ENCODE peak calls at places on chromosome 4, in seven cellular contexts. B is BE2C; J is anterior cingulate cortex; V is activated CD8-positive, alpha-beta T cell treated with anti-CD3 and anti-CD28 coated beads for 36 hours; K is CD4-positive, CD25-positive, alpha-beta regulatory T cell; A is heart left ventricle; O is stimulated activated CD8-positive, alpha-beta memory T cell treated with anti-CD3 and anti-CD28 coated beads, Interleukin-4, amount 100 ng/mL, for 48 hours. Y is an unnamed sample.

GRCh38 chr4:141078871-141079270 is 54.4 kb downstream of the RNF150 start:
- DNase-seq in B (no peak), J (no peak), V (no peak), K (no peak), A (no peak), O (no peak), Y (no peak)

GRCh38 chr4:1788254-1788973 is 4.7 kb upstream of the FGFR3 start:
- DNase-seq in B (no peak), J (no peak), V (no peak), K (no peak), A (no peak), O (no peak), Y (no peak)

GRCh38 chr4:124262211-124263179 is 450.0 kb downstream of the ANKRD50 start:
- DNase-seq in B (peak), J (peak), V (peak), K (peak), A (peak), O (peak), Y (peak)

GRCh38 chr4:42050850-42051249 is 60.5 kb downstream of the SLC30A9 start:
- DNase-seq in B (no peak), J (no peak), V (no peak), K (no peak), A (no peak), O (no peak), Y (no peak)

GRCh38 chr4:5045099-5045498 is 6.2 kb upstream of the STK32B start:
- DNase-seq in B (no peak), J (no peak), V (no peak), K (no peak), A (peak), O (no peak), Y (no peak)

GRCh38 chr4:15451866-15452765 is 17.6 kb upstream of the CC2D2A start:
- DNase-seq in B (no peak), J (no peak), V (no peak), K (no peak), A (no peak), O (no peak), Y (no peak)

GRCh38 chr4:169612869-169613859 is 781 bp upstream of the NEK1 start:
- DNase-seq in B (peak), J (peak), V (peak), K (peak), A (peak), O (peak), Y (peak)

GRCh38 chr4:183326853-183327252 is 4.6 kb upstream of the CLDN24 start:
- DNase-seq in B (no peak), J (no peak), V (no peak), K (no peak), A (no peak), O (no peak), Y (no peak)

GRCh38 chr4:7395635-7396034 is 39.1 kb downstream of the PSAPL1 start:
- DNase-seq in B (no peak), J (no peak), V (no peak), K (no peak), A (peak), O (no peak), Y (no peak)

GRCh38 chr4:52373650-52374049 is 285.5 kb downstream of the USP46 start:
- DNase-seq in B (no peak), J (no peak), V (no peak), K (no peak), A (no peak), O (no peak), Y (no peak)

GRCh38 chr4:189084671-189085070 is 856.0 kb upstream of the FRG1 start:
- DNase-seq in B (peak), J (no peak), V (no peak), K (no peak), A (no peak), O (no peak), Y (no peak)

GRCh38 chr4:168598191-168598590 is 101.3 kb downstream of the PALLD start:
- DNase-seq in B (no peak), J (no peak), V (no peak), K (no peak), A (no peak), O (no peak), Y (no peak)

GRCh38 chr4:18980516-18981233 is 959.1 kb upstream of the LCORL start:
- DNase-seq in B (no peak), J (no peak), V (no peak), K (no peak), A (no peak), O (no peak), Y (no peak)

GRCh38 chr4:38030023-38030422 is 69.8 kb downstream of the PTTG2 start:
- DNase-seq in B (no peak), J (no peak), V (no peak), K (no peak), A (no peak), O (no peak), Y (no peak)

GRCh38 chr4:4852591-4853362 is 6.7 kb upstream of the MSX1 start:
- DNase-seq in B (peak), J (no peak), V (peak), K (no peak), A (no peak), O (peak), Y (no peak)

GRCh38 chr4:3255611-3256186 is 6.7 kb downstream of the MSANTD1 start:
- DNase-seq in B (peak), J (no peak), V (no peak), K (no peak), A (peak), O (no peak), Y (no peak)

GRCh38 chr4:2831611-2832308 is 11.9 kb upstream of the ADD1 start:
- DNase-seq in B (no peak), J (no peak), V (no peak), K (no peak), A (peak), O (no peak), Y (no peak)

GRCh38 chr4:48068182-48068581 is 51.6 kb downstream of the NIPAL1 start:
- DNase-seq in B (no peak), J (no peak), V (no peak), K (no peak), A (no peak), O (no peak), Y (no peak)

GRCh38 chr4:74311696-74312313 is 3.5 kb downstream of the EPGN start:
- DNase-seq in B (peak), J (peak), V (peak), K (peak), A (no peak), O (no peak), Y (peak)

GRCh38 chr4:41155194-41155830 is 59.0 kb downstream of the APBB2 start:
- DNase-seq in B (no peak), J (no peak), V (no peak), K (no peak), A (no peak), O (no peak), Y (no peak)

GRCh38 chr4:15144249-15144966 is 142.1 kb downstream of the CPEB2 start:
- DNase-seq in B (no peak), J (no peak), V (no peak), K (no peak), A (no peak), O (no peak), Y (peak)

GRCh38 chr4:25258980-25259578 is 25.2 kb downstream of the PI4K2B start:
- DNase-seq in B (no peak), J (no peak), V (no peak), K (no peak), A (no peak), O (no peak), Y (no peak)

GRCh38 chr4:172168888-172169287 is 355.7 kb downstream of the GALNTL6 start:
- DNase-seq in B (no peak), J (no peak), V (no peak), K (no peak), A (no peak), O (no peak), Y (no peak)

GRCh38 chr4:72701987-72702819 is 133.2 kb upstream of the ADAMTS3 start:
- DNase-seq in B (peak), J (peak), V (peak), K (peak), A (no peak), O (peak), Y (no peak)

GRCh38 chr4:94395541-94395940 is 52.9 kb upstream of the HPGDS start:
- DNase-seq in B (no peak), J (no peak), V (no peak), K (no peak), A (no peak), O (no peak), Y (no peak)

GRCh38 chr4:6198768-6199343 is 1.5 kb downstream of the JAKMIP1 start:
- DNase-seq in B (peak), J (no peak), V (peak), K (no peak), A (no peak), O (peak), Y (no peak)

GRCh38 chr4:16294455-16294854 is 68.2 kb upstream of the TAPT1 start:
- DNase-seq in B (no peak), J (no peak), V (no peak), K (no peak), A (no peak), O (no peak), Y (no peak)

GRCh38 chr4:183185018-183185417 is 86.0 kb downstream of the WWC2 start:
- DNase-seq in B (no peak), J (no peak), V (peak), K (no peak), A (no peak), O (no peak), Y (no peak)

GRCh38 chr4:153151535-153152452 is 52.4 kb upstream of the TRIM2 start:
- DNase-seq in B (peak), J (peak), V (peak), K (no peak), A (peak), O (peak), Y (peak)

GRCh38 chr4:148376151-148376550 is 66.1 kb downstream of the NR3C2 start:
- DNase-seq in B (peak), J (no peak), V (peak), K (peak), A (peak), O (no peak), Y (peak)

GRCh38 chr4:69742596-69742995 is 17.8 kb downstream of the SULT1B1 start:
- DNase-seq in B (no peak), J (no peak), V (no peak), K (no peak), A (no peak), O (no peak), Y (no peak)

GRCh38 chr4:110306363-110306762 is 107.9 kb upstream of the ELOVL6 start:
- DNase-seq in B (no peak), J (no peak), V (no peak), K (no peak), A (no peak), O (no peak), Y (no peak)

GRCh38 chr4:4329496-4329895 is 39.4 kb downstream of the ZBTB49 start:
- DNase-seq in B (no peak), J (no peak), V (no peak), K (no peak), A (no peak), O (no peak), Y (no peak)